ENCODE peak calls at places on chromosome 11, in nine cellular contexts. N is AG04450, C is GM23338, R is lower lobe of right lung, W is foreskin keratinocyte, A is tibial nerve, X is right lobe of liver, G is right cardiac atrium, Q is kidney. U is an unnamed sample.

GRCh38 chr11:55658608-55659007 is 3.4 kb upstream of the OR4C6 start:
- DNase-seq in N (no peak), C (no peak), R (no peak), W (no peak), A (no peak), X (no peak), G (no peak), Q (no peak), U (no peak)

GRCh38 chr11:130913268-130913667 is 3.0 kb downstream of the SNX19 start:
- DNase-seq in N (no peak), C (no peak), R (no peak), W (no peak), A (no peak), X (no peak), G (no peak), Q (no peak), U (no peak)

GRCh38 chr11:73353422-73353821 is 22.8 kb upstream of the RELT start:
- DNase-seq in N (no peak), C (no peak), R (no peak), W (no peak), A (no peak), X (no peak), G (no peak), Q (no peak), U (no peak)

GRCh38 chr11:60842688-60843605 is 1.0 kb downstream of the CCDC86 start:
- DNase-seq in N (no peak), C (no peak), R (no peak), W (no peak), A (no peak), X (no peak), G (no peak), Q (no peak), U (peak)

GRCh38 chr11:98732947-98733346 is 287.8 kb upstream of the CNTN5 start:
- DNase-seq in N (no peak), C (no peak), R (no peak), W (peak), A (no peak), X (no peak), G (no peak), Q (no peak), U (no peak)

GRCh38 chr11:116342148-116342547 is 430.6 kb downstream of the BUD13 start:
- DNase-seq in N (no peak), C (no peak), R (no peak), W (no peak), A (no peak), X (no peak), G (no peak), Q (no peak), U (no peak)

GRCh38 chr11:78040691-78041379 is 17.8 kb upstream of the KCTD14 start:
- DNase-seq in N (no peak), C (peak), R (no peak), W (no peak), A (no peak), X (peak), G (no peak), Q (no peak), U (peak)

GRCh38 chr11:100816823-100817222 is 129.7 kb downstream of the ARHGAP42 start:
- DNase-seq in N (no peak), C (no peak), R (no peak), W (no peak), A (no peak), X (no peak), G (no peak), Q (no peak), U (no peak)

GRCh38 chr11:120031612-120032600 is 106.0 kb downstream of the TRIM29 start:
- DNase-seq in N (no peak), C (no peak), R (no peak), W (no peak), A (no peak), X (no peak), G (no peak), Q (no peak), U (no peak)

GRCh38 chr11:132024587-132025295 is 654.3 kb downstream of the NTM start:
- DNase-seq in N (peak), C (no peak), R (no peak), W (peak), A (no peak), X (no peak), G (no peak), Q (no peak), U (no peak)

GRCh38 chr11:101748572-101748971 is 164.8 kb upstream of the TRPC6 start:
- DNase-seq in N (no peak), C (peak), R (no peak), W (no peak), A (no peak), X (no peak), G (no peak), Q (no peak), U (no peak)

GRCh38 chr11:121071456-121072236 is 29.4 kb upstream of the TECTA start:
- DNase-seq in N (no peak), C (peak), R (no peak), W (no peak), A (no peak), X (no peak), G (no peak), Q (no peak), U (no peak)

GRCh38 chr11:126716456-126717083 is 284.0 kb downstream of the KIRREL3 start:
- DNase-seq in N (no peak), C (peak), R (no peak), W (no peak), A (peak), X (no peak), G (peak), Q (no peak), U (peak)

GRCh38 chr11:115579181-115579825 is 75.1 kb upstream of the CADM1 start:
- DNase-seq in N (no peak), C (no peak), R (no peak), W (no peak), A (no peak), X (no peak), G (no peak), Q (no peak), U (no peak)

GRCh38 chr11:80443177-80443576 is 1002.3 kb upstream of the TENM4 start:
- DNase-seq in N (no peak), C (no peak), R (no peak), W (no peak), A (no peak), X (no peak), G (no peak), Q (no peak), U (no peak)

GRCh38 chr11:71255323-71255722 is 2.9 kb upstream of the SHANK2 start:
- DNase-seq in N (no peak), C (peak), R (peak), W (peak), A (no peak), X (no peak), G (no peak), Q (no peak), U (no peak)

GRCh38 chr11:116428638-116428975 is 344.2 kb downstream of the BUD13 start:
- DNase-seq in N (no peak), C (no peak), R (no peak), W (no peak), A (no peak), X (no peak), G (no peak), Q (no peak), U (no peak)

GRCh38 chr11:111765320-111765983 is 737 bp downstream of the PPP2R1B start:
- DNase-seq in N (no peak), C (peak), R (no peak), W (no peak), A (peak), X (no peak), G (no peak), Q (no peak), U (no peak)

DNA sequence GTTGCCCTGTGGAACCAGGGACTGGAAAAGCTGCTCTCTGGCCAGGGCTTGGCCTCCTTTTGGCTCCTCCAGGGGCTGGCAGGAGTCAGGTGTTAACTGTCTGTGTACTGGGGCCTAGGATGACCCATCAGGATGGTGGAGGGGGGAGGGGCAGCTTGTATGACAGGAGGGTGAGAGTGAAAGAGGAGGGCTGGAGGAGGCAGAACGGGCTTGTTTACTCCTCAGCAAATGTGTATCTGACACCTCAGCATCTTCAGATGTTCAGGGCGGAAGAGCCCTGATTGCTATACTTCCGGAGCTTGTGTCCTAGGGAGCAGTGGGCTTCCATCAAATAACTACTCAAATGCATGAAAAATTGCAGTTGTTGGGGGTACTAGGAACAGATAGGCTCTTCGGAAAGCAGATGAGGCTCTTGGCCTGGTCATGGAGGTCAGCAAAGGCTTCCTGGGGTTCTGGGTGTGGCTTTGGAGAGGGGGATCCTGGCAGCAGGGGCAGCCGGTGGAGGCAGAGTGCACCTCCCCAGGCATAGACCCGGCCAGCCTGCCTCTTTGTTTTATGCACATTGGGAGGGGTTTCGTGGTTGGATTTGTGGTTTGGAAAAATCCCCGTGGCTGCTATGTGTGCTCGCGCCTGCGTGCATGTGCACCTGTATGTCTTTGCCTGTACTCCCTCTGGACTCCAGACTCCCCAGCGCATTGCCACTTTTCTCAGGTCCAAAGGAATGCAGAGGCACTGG is 31.2 kb downstream of the CD82 start:
- DNase-seq in N (no peak), C (no peak), R (no peak), W (no peak), A (no peak), X (no peak), G (no peak), Q (no peak), U (no peak)
- H3K27ac ChIP-seq in N (no peak), C (no peak), R (peak), W (no peak), A (peak), X (peak), G (peak), Q (no peak), U (no peak)

GRCh38 chr11:14906614-14907392 is 14.8 kb upstream of the CYP2R1 start:
- DNase-seq in N (no peak), C (no peak), R (no peak), W (no peak), A (no peak), X (no peak), G (no peak), Q (no peak), U (no peak)
- H3K27ac ChIP-seq in N (no peak), C (no peak), R (no peak), W (no peak), A (no peak), X (no peak), G (no peak), Q (no peak), U (no peak)

GRCh38 chr11:123654566-123655081 is at the start of gene SCN3B:
- DNase-seq in N (peak), C (peak), R (peak), W (peak), A (no peak), X (peak), G (peak), Q (peak), U (no peak)
- H3K27ac ChIP-seq in N (no peak), C (no peak), R (no peak), W (no peak), A (no peak), X (no peak), G (peak), Q (peak), U (no peak)

GRCh38 chr11:1300569-1301187 is 8.8 kb downstream of the TOLLIP start:
- DNase-seq in N (no peak), C (no peak), R (peak), W (no peak), A (no peak), X (no peak), G (no peak), Q (peak), U (no peak)
- H3K27ac ChIP-seq in N (peak), C (no peak), R (no peak), W (no peak), A (peak), X (peak), G (no peak), Q (no peak), U (no peak)

GRCh38 chr11:19240420-19241259 is at the start of gene E2F8:
- DNase-seq in N (peak), C (peak), R (peak), W (peak), A (peak), X (peak), G (peak), Q (peak), U (peak)
- H3K27ac ChIP-seq in N (no peak), C (peak), R (no peak), W (peak), A (no peak), X (no peak), G (peak), Q (no peak), U (peak)

GRCh38 chr11:43879789-43880639 is 617 bp upstream of the ALKBH3 start:
- DNase-seq in N (no peak), C (no peak), R (no peak), W (no peak), A (no peak), X (no peak), G (no peak), Q (no peak), U (no peak)
- H3K27ac ChIP-seq in N (no peak), C (no peak), R (peak), W (no peak), A (no peak), X (no peak), G (no peak), Q (no peak), U (no peak)

GRCh38 chr11:68381716-68382115 is 69.3 kb downstream of the LRP5 start:
- DNase-seq in N (no peak), C (no peak), R (no peak), W (no peak), A (no peak), X (no peak), G (no peak), Q (no peak), U (no peak)

GRCh38 chr11:68380786-68381622 is 68.6 kb downstream of the LRP5 start:
- DNase-seq in N (no peak), C (no peak), R (no peak), W (no peak), A (no peak), X (peak), G (peak), Q (no peak), U (peak)

GRCh38 chr11:68382358-68382998 is 70.1 kb downstream of the LRP5 start:
- DNase-seq in N (no peak), C (no peak), R (no peak), W (no peak), A (no peak), X (no peak), G (no peak), Q (no peak), U (no peak)

GRCh38 chr11:68377389-68377795 is 65.0 kb downstream of the LRP5 start:
- DNase-seq in N (no peak), C (no peak), R (no peak), W (no peak), A (no peak), X (peak), G (no peak), Q (no peak), U (peak)

DNA sequence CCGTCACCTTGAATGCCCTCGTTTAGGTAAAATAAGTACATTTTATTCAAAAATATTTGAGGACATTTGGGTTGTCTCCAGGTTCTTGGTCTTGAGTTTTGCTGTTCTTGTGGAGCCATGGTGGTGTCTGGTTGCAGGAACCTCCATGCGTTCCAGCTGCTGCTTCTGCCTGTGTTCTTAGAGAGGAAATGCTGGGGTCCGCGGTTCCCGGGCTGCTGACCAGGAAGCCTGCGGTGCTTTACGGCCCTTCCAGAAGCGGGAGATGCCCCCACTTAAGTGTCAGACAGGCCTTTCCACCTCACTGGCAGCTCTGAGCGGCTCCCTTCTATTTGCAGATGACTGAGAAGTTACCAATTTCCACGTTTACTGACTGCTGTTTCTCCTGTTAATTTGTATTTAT is 66.8 kb downstream of the LRP5 start:
- DNase-seq in N (no peak), C (no peak), R (no peak), W (no peak), A (no peak), X (no peak), G (no peak), Q (no peak), U (no peak)
- H3K27ac ChIP-seq in N (no peak), C (no peak), R (peak), W (no peak), A (no peak), X (peak), G (no peak), Q (no peak), U (peak)

DNA sequence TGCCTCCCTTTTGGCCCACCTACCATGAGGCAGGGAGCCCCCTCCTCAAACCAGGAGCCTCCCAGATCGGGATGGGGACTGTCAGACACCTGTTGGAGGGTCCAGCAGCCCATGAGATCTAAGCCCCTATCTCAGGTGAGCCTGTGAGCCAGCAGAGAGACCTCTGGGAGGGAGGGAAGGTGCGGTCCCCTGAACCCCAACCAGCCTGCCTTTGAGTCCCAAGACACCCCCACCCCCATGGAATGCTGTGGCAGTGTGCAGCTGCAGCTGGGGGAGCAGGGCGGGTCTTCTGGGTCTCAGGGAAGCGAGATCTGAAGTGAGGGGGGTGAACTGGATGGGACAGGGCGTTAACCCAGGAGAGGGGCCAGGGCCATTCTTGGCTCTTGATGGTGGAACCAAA is 1.4 kb upstream of the CDKN1C start:
- DNase-seq in N (no peak), C (no peak), R (no peak), W (no peak), A (no peak), X (no peak), G (no peak), Q (no peak), U (no peak)
- H3K27ac ChIP-seq in N (no peak), C (no peak), R (no peak), W (no peak), A (no peak), X (no peak), G (no peak), Q (no peak), U (no peak)

DNA sequence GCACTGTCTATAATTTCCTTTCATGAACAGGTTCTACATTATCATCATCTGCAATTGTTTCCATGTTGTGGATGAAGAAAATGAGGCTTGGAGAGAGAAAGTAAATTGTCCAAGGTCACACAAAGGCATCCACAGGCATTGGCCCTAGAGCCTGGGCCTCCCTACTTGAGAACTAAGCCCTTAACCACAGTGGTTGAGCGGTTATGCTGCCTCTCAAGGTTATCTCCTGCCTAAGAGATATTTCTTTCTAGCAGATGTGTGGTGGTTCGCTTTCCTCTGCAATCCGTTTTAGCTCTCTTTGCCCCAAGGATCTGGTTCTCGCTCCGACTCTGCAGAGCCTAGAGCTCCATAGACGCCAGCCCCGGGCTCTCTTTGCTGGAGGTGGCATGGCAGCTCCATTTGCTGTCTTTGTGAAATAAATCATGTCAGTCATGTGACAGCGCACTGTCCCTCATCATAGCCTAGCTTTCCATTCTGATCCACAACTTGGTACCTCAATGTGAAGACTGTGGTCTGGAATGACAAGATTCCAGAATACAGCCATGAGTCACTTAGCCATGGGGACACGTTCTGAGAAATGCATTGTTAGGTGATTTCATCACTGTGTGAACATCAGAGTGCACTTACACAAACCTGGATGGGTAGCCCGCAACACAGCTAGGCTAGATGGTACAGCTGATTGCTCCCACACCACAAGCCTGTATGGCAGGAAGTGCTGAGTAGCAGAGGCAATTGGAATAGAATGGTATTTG is 27.2 kb downstream of the RPS6KA4 start:
- DNase-seq in N (no peak), C (no peak), R (no peak), W (no peak), A (no peak), X (no peak), G (no peak), Q (no peak), U (peak)
- H3K27ac ChIP-seq in N (peak), C (no peak), R (no peak), W (no peak), A (no peak), X (no peak), G (no peak), Q (no peak), U (no peak)

U was measured in PC-9.